ENCODE peak calls at places on chromosomes 1 and 21, in four cellular contexts. U is HepG2, S is GM12878, I is H1. A is an unnamed sample.

GRCh38 chr1:237938553-237938952 is 47.8 kb upstream of the ZP4 start:
- DNase-seq in U (no peak), S (no peak), I (peak; percentile 23), A (peak; percentile 25)

GRCh38 chr1:116127848-116128540 is 16.8 kb downstream of the MAB21L3 start:
- DNase-seq in U (no peak), S (no peak), I (no peak), A (no peak)

GRCh38 chr21:14942801-14943490 is 121.9 kb downstream of the NRIP1 start:
- DNase-seq in U (peak; percentile 91), S (no peak), I (no peak), A (no peak)

GRCh38 chr1:206708058-206708457 is 23.4 kb downstream of the MAPKAPK2 start:
- DNase-seq in U (peak; percentile 32), S (no peak), I (no peak), A (no peak)

GRCh38 chr1:17098440-17099317 is 20.6 kb downstream of the PADI2 start:
- DNase-seq in U (no peak), S (no peak), I (no peak), A (no peak)

GRCh38 chr1:212600071-212600915 is 8.3 kb upstream of the ATF3 start:
- DNase-seq in U (no peak), S (no peak), I (no peak), A (no peak)

GRCh38 chr1:41496080-41497055 is 11.9 kb upstream of the EDN2 start:
- DNase-seq in U (peak; percentile 26), S (no peak), I (peak; percentile 69), A (peak; percentile 96)

GRCh38 chr1:2121071-2121691 is 71.0 kb downstream of the PRKCZ start:
- DNase-seq in U (no peak), S (no peak), I (no peak), A (no peak)

GRCh38 chr1:159960721-159961381 is 6.8 kb upstream of the SLAMF9 start:
- DNase-seq in U (no peak), S (no peak), I (no peak), A (no peak)

GRCh38 chr1:205590777-205591513 is 40.9 kb downstream of the ELK4 start:
- DNase-seq in U (no peak), S (no peak), I (no peak), A (no peak)

GRCh38 chr1:2499260-2499659 is 23.2 kb downstream of the PLCH2 start:
- DNase-seq in U (no peak), S (no peak), I (no peak), A (no peak)

GRCh38 chr21:34771512-34772028 is 102.8 kb downstream of the CLIC6 start:
- DNase-seq in U (peak; percentile 89), S (no peak), I (no peak), A (no peak)

GRCh38 chr1:181503130-181503810 is 20.0 kb downstream of the CACNA1E start:
- DNase-seq in U (no peak), S (no peak), I (no peak), A (no peak)

GRCh38 chr1:183023146-183023600 is at the start of gene LAMC1:
- DNase-seq in U (peak; percentile 81), S (no peak), I (peak; percentile 82), A (peak; percentile 96)

DNA sequence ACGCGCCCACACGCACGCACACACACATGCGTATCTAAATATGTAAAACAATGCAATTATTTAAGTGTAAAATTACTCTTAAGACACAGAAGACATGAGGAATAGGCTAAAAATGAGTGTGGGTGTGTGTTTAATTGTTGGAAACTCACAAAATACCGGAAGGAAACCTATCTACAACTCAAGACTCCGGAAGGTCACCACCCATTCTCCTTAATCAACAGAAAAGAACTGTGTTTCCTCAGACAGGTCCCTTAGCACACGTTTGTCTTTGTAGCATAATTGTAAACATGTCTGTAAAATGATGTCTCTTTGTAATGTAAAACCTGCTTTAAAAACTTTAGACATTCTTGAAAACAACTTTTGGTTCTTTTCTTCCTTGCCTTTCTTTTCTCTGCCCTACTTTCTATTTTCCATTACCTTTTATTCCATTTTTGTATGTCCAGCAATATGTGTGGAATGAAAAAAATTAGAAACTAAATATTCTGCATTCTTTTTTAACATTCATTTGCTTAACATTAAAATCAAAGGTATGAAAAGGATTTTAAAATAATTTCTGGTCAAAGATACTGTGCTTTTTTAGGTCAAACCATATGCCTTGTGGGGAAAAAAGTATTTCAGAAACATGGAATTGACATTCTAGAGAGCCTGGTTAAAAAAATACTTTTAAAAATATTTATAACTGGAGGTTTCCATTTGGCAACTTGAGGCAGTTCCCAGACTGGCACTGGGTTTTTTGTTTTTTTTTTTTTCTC is 46.2 kb downstream of the ATP5PF start:
- DNase-seq in U (no peak), S (no peak), I (no peak), A (no peak)
- TF ChIP-seq SUZ12 in U (no peak), S (no peak), I (no peak), A (no peak)

DNA sequence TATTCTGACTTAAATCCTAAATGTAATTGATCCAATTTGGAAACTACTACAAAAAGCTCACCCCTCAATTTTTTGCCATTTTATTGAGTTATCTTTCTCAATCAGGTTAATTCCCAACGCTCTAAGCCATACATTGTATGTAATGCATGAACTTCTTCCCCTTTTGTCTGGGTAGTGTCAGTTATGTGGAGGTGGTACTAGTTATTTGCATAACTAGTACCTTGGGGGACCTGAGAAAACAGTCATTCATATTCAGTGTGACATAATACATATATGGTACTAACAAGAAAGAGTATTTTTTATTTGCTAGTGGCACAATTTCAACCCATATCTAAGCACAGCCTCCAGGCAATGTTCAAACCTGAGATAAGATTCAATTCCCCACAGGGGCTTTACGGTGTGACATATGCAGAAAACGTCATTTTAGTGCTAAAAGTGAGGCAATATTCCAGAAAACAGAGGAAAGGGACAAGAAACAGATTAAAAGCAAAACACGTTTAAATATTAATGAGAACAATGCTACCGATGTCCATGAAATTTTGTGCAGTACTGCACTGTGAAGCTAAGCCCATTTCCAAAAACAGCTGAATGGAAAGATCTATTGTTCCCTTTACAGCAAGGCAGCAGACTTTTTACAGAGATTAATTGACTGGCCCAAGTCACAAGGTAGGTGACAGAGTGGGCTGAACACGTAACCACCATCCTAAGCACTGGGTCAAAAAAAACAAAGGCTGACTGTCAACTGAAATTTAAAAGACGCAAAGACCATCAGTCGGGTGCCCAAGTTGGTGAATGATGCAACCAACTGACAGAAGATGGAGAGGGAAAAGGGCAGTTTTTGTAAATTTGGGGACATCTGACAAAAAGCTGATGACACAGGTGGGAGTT is 1.4 kb downstream of the HLCS start:
- DNase-seq in U (no peak), S (no peak), I (no peak), A (no peak)
- TF ChIP-seq YY1 in U (no peak), S (no peak), I (no peak), A (no peak)

GRCh38 chr1:37704966-37705365 is 12.7 kb downstream of the CDCA8 start:
- DNase-seq in U (no peak), S (no peak), I (no peak), A (no peak)

GRCh38 chr1:37697737-37698136 is 5.4 kb downstream of the CDCA8 start:
- DNase-seq in U (no peak), S (no peak), I (no peak), A (no peak)

GRCh38 chr1:37703061-37703460 is 10.7 kb downstream of the CDCA8 start:
- DNase-seq in U (no peak), S (no peak), I (no peak), A (no peak)

GRCh38 chr1:37699147-37699546 is 6.8 kb downstream of the CDCA8 start:
- DNase-seq in U (no peak), S (no peak), I (no peak), A (no peak)

DNA sequence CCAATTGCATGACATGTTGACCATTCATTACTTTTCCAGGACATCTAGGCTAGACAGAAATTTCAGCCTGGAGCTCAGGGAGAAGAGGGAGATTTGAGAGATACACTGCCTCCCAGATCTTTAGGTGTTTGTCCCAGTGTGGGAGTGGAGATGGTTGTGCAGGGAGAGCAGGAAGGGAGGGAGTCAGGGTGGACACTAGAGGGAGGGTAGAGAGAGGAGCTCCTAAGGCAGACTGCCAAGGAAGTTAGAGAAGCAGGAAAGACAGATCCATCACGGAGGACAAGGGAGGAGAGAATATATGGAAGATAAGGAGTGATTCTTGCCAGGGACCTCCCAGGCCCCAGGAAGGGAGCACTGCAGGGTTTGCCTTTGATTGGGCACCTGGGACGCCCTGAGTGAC is 8.7 kb downstream of the CDCA8 start:
- DNase-seq in U (no peak), S (no peak), I (no peak), A (no peak)
- TF ChIP-seq SUZ12 in U (no peak), S (no peak), I (no peak), A (no peak)

GRCh38 chr1:119136401-119136800 is 4.1 kb downstream of the WARS2 start:
- DNase-seq in U (no peak), S (no peak), I (no peak), A (no peak)

GRCh38 chr1:119133987-119134386 is 6.5 kb downstream of the WARS2 start:
- DNase-seq in U (no peak), S (no peak), I (no peak), A (no peak)

GRCh38 chr1:119132179-119132578 is 8.3 kb downstream of the WARS2 start:
- DNase-seq in U (no peak), S (no peak), I (no peak), A (no peak)
- TF ChIP-seq YY1 in U (no peak), S (no peak), I (no peak), A (no peak)